ENCODE peak calls at places on chromosomes 5 and 9, in nine cellular contexts. One of them, this sample, is unnamed.

GRCh38 chr9:133003071-133003461 is 24.6 kb downstream of the GFI1B start:
- DNase-seq in prostate gland: no peak
- DNase-seq in brain microvascular endothelial cell: no peak
- DNase-seq in transverse colon: no peak
- DNase-seq in tibial nerve: no peak
- DNase-seq in IMR-90: no peak
- DNase-seq in cardiac muscle cell: no peak
- DNase-seq in epithelial cell of esophagus: no peak
- DNase-seq in HFF-Myc: no peak
- DNase-seq in this sample: no peak

GRCh38 chr9:27125030-27125429 is 16.0 kb downstream of the TEK start:
- DNase-seq in brain microvascular endothelial cell: peak; percentile 89
- DNase-seq in cardiac muscle cell: no peak
- DNase-seq in tibial nerve: no peak
- DNase-seq in transverse colon: peak; percentile 57
- DNase-seq in IMR-90: peak; percentile 99
- DNase-seq in prostate gland: peak; percentile 5
- DNase-seq in epithelial cell of esophagus: peak; percentile 96
- DNase-seq in HFF-Myc: peak; percentile 41
- DNase-seq in this sample: peak; percentile 99

GRCh38 chr5:66554884-66555283 is 41.3 kb upstream of the MAST4 start:
- DNase-seq in prostate gland: no peak
- DNase-seq in HFF-Myc: no peak
- DNase-seq in cardiac muscle cell: no peak
- DNase-seq in brain microvascular endothelial cell: no peak
- DNase-seq in transverse colon: no peak
- DNase-seq in tibial nerve: no peak
- DNase-seq in IMR-90: no peak
- DNase-seq in epithelial cell of esophagus: no peak
- DNase-seq in this sample: no peak

GRCh38 chr5:173200356-173200755 is 34.6 kb downstream of the NKX2-5 start:
- DNase-seq in transverse colon: no peak
- DNase-seq in cardiac muscle cell: no peak
- DNase-seq in IMR-90: no peak
- DNase-seq in brain microvascular endothelial cell: no peak
- DNase-seq in prostate gland: no peak
- DNase-seq in HFF-Myc: no peak
- DNase-seq in epithelial cell of esophagus: no peak
- DNase-seq in tibial nerve: no peak
- DNase-seq in this sample: no peak

GRCh38 chr5:72015103-72015548 is 92.1 kb upstream of the MAP1B start:
- DNase-seq in tibial nerve: no peak
- DNase-seq in transverse colon: no peak
- DNase-seq in brain microvascular endothelial cell: peak; percentile 90
- DNase-seq in IMR-90: peak; percentile 56
- DNase-seq in HFF-Myc: peak; percentile 65
- DNase-seq in cardiac muscle cell: no peak
- DNase-seq in prostate gland: no peak
- DNase-seq in epithelial cell of esophagus: peak; percentile 89
- DNase-seq in this sample: peak; percentile 92

GRCh38 chr5:177552839-177553455 is 1.4 kb downstream of the FAM193B start:
- DNase-seq in cardiac muscle cell: no peak
- DNase-seq in transverse colon: no peak
- DNase-seq in epithelial cell of esophagus: peak; percentile 35
- DNase-seq in HFF-Myc: no peak
- DNase-seq in prostate gland: no peak
- DNase-seq in tibial nerve: no peak
- DNase-seq in IMR-90: no peak
- DNase-seq in brain microvascular endothelial cell: no peak
- DNase-seq in this sample: no peak

GRCh38 chr5:110899566-110900412 is 161.0 kb downstream of the SLC25A46 start:
- DNase-seq in tibial nerve: no peak
- DNase-seq in epithelial cell of esophagus: peak; percentile 65
- DNase-seq in cardiac muscle cell: no peak
- DNase-seq in IMR-90: peak; percentile 72
- DNase-seq in HFF-Myc: no peak
- DNase-seq in transverse colon: no peak
- DNase-seq in brain microvascular endothelial cell: peak; percentile 56
- DNase-seq in prostate gland: no peak
- DNase-seq in this sample: peak; percentile 78

GRCh38 chr5:173581408-173582197 is 34.8 kb downstream of the BOD1 start:
- DNase-seq in IMR-90: peak; percentile 27
- DNase-seq in HFF-Myc: no peak
- DNase-seq in transverse colon: peak; percentile 19
- DNase-seq in tibial nerve: no peak
- DNase-seq in prostate gland: no peak
- DNase-seq in cardiac muscle cell: peak; percentile 69
- DNase-seq in brain microvascular endothelial cell: no peak
- DNase-seq in epithelial cell of esophagus: peak; percentile 34
- DNase-seq in this sample: peak; percentile 33

GRCh38 chr9:133701321-133701980 is 36.7 kb downstream of the SARDH start:
- DNase-seq in HFF-Myc: no peak
- DNase-seq in cardiac muscle cell: no peak
- DNase-seq in brain microvascular endothelial cell: no peak
- DNase-seq in epithelial cell of esophagus: no peak
- DNase-seq in transverse colon: no peak
- DNase-seq in IMR-90: no peak
- DNase-seq in tibial nerve: no peak
- DNase-seq in prostate gland: no peak
- DNase-seq in this sample: no peak

GRCh38 chr5:141003026-141003425 is 36.8 kb downstream of the PCDHAC2 start:
- DNase-seq in cardiac muscle cell: no peak
- DNase-seq in HFF-Myc: no peak
- DNase-seq in epithelial cell of esophagus: no peak
- DNase-seq in IMR-90: no peak
- DNase-seq in transverse colon: no peak
- DNase-seq in tibial nerve: no peak
- DNase-seq in prostate gland: no peak
- DNase-seq in brain microvascular endothelial cell: no peak
- DNase-seq in this sample: no peak

GRCh38 chr5:67400752-67401151 is 204.2 kb upstream of the CD180 start:
- DNase-seq in cardiac muscle cell: no peak
- DNase-seq in HFF-Myc: no peak
- DNase-seq in brain microvascular endothelial cell: no peak
- DNase-seq in prostate gland: no peak
- DNase-seq in transverse colon: no peak
- DNase-seq in IMR-90: no peak
- DNase-seq in epithelial cell of esophagus: no peak
- DNase-seq in tibial nerve: no peak
- DNase-seq in this sample: peak; percentile 9

GRCh38 chr9:93670208-93671029 is 94.0 kb downstream of the PHF2 start:
- DNase-seq in prostate gland: no peak
- DNase-seq in tibial nerve: no peak
- DNase-seq in epithelial cell of esophagus: no peak
- DNase-seq in cardiac muscle cell: peak; percentile 14
- DNase-seq in brain microvascular endothelial cell: peak; percentile 18
- DNase-seq in HFF-Myc: no peak
- DNase-seq in transverse colon: peak; percentile 5
- DNase-seq in IMR-90: peak; percentile 13
- DNase-seq in this sample: peak; percentile 27

GRCh38 chr5:54455413-54456157 is at the start of gene HSPB3:
- DNase-seq in tibial nerve: no peak
- DNase-seq in brain microvascular endothelial cell: no peak
- DNase-seq in transverse colon: peak; percentile 22
- DNase-seq in epithelial cell of esophagus: peak; percentile 59
- DNase-seq in HFF-Myc: peak; percentile 72
- DNase-seq in cardiac muscle cell: peak; percentile 70
- DNase-seq in prostate gland: no peak
- DNase-seq in IMR-90: peak; percentile 45
- DNase-seq in this sample: peak; percentile 58

GRCh38 chr9:93008457-93008856 is 50.0 kb upstream of the SUSD3 start:
- DNase-seq in transverse colon: no peak
- DNase-seq in HFF-Myc: no peak
- DNase-seq in prostate gland: no peak
- DNase-seq in cardiac muscle cell: no peak
- DNase-seq in IMR-90: no peak
- DNase-seq in epithelial cell of esophagus: no peak
- DNase-seq in tibial nerve: no peak
- DNase-seq in brain microvascular endothelial cell: no peak
- DNase-seq in this sample: no peak

GRCh38 chr9:12640021-12640587 is 53.1 kb upstream of the TYRP1 start:
- DNase-seq in HFF-Myc: peak; percentile 17
- DNase-seq in epithelial cell of esophagus: peak; percentile 73
- DNase-seq in prostate gland: no peak
- DNase-seq in cardiac muscle cell: peak; percentile 63
- DNase-seq in brain microvascular endothelial cell: peak; percentile 34
- DNase-seq in IMR-90: peak; percentile 43
- DNase-seq in tibial nerve: no peak
- DNase-seq in transverse colon: no peak
- DNase-seq in this sample: peak; percentile 71

GRCh38 chr9:1073497-1073896 is 23.3 kb downstream of the DMRT2 start:
- DNase-seq in HFF-Myc: no peak
- DNase-seq in IMR-90: no peak
- DNase-seq in tibial nerve: no peak
- DNase-seq in transverse colon: no peak
- DNase-seq in brain microvascular endothelial cell: no peak
- DNase-seq in epithelial cell of esophagus: peak; percentile 67
- DNase-seq in prostate gland: no peak
- DNase-seq in cardiac muscle cell: no peak
- DNase-seq in this sample: no peak

GRCh38 chr5:41413067-41413466 is 97.3 kb downstream of the PLCXD3 start:
- DNase-seq in transverse colon: no peak
- DNase-seq in cardiac muscle cell: no peak
- DNase-seq in epithelial cell of esophagus: no peak
- DNase-seq in tibial nerve: no peak
- DNase-seq in prostate gland: no peak
- DNase-seq in brain microvascular endothelial cell: no peak
- DNase-seq in IMR-90: no peak
- DNase-seq in HFF-Myc: no peak
- DNase-seq in this sample: peak; percentile 38

GRCh38 chr9:123927625-123928308 is 2.2 kb downstream of the DENND1A start:
- DNase-seq in tibial nerve: no peak
- DNase-seq in HFF-Myc: no peak
- DNase-seq in cardiac muscle cell: no peak
- DNase-seq in transverse colon: peak; percentile 33
- DNase-seq in IMR-90: peak; percentile 55
- DNase-seq in prostate gland: no peak
- DNase-seq in epithelial cell of esophagus: peak; percentile 50
- DNase-seq in brain microvascular endothelial cell: no peak
- DNase-seq in this sample: peak; percentile 74

GRCh38 chr5:141338538-141339306 is at the start of gene PCDHGA2:
- DNase-seq in HFF-Myc: no peak
- DNase-seq in cardiac muscle cell: no peak
- DNase-seq in transverse colon: no peak
- DNase-seq in IMR-90: peak; percentile 66
- DNase-seq in epithelial cell of esophagus: peak; percentile 44
- DNase-seq in brain microvascular endothelial cell: peak; percentile 33
- DNase-seq in prostate gland: no peak
- DNase-seq in tibial nerve: peak; percentile 44
- DNase-seq in this sample: peak; percentile 68

DNA sequence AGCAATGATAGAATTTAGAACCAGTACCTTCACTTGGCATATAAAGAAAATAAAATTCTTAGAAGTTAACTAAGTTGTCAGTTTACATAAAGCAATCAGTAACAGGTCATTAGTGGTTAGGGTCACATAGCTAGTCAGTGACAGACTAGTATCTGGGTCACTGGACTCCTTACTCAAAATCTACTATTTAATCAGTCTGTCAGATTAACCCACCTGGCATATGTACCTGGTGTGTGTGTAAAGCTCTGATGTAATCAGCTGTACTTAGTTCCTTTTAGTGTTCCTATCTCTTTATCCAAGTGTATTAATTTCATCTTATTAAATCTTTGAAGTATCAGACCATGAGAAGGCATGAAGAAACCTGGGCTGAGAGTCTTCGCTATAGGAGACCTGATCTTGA is 7.3 kb downstream of the CEP78 start:
- DNase-seq in epithelial cell of esophagus: no peak
- DNase-seq in IMR-90: no peak
- DNase-seq in cardiac muscle cell: no peak
- DNase-seq in brain microvascular endothelial cell: no peak
- DNase-seq in HFF-Myc: no peak
- DNase-seq in tibial nerve: no peak
- DNase-seq in transverse colon: no peak
- DNase-seq in prostate gland: no peak
- DNase-seq in this sample: no peak
- TF ChIP-seq CTCF in epithelial cell of esophagus: no peak
- TF ChIP-seq CTCF in IMR-90: no peak
- TF ChIP-seq CTCF in cardiac muscle cell: no peak
- TF ChIP-seq CTCF in brain microvascular endothelial cell: no peak
- TF ChIP-seq CTCF in HFF-Myc: no peak
- TF ChIP-seq CTCF in tibial nerve: no peak
- TF ChIP-seq CTCF in transverse colon: no peak
- TF ChIP-seq CTCF in prostate gland: no peak
- TF ChIP-seq CTCF in this sample: no peak

GRCh38 chr9:116700882-116701836 is 14.1 kb downstream of the TRIM32 start:
- DNase-seq in transverse colon: no peak
- DNase-seq in prostate gland: no peak
- DNase-seq in epithelial cell of esophagus: peak; percentile 43
- DNase-seq in cardiac muscle cell: no peak
- DNase-seq in HFF-Myc: no peak
- DNase-seq in IMR-90: no peak
- DNase-seq in tibial nerve: no peak
- DNase-seq in brain microvascular endothelial cell: no peak
- DNase-seq in this sample: no peak
- H3K4me3 ChIP-seq in transverse colon: no peak overlapping the region
- H3K4me3 ChIP-seq in prostate gland: no peak overlapping the region
- H3K4me3 ChIP-seq in epithelial cell of esophagus: no peak overlapping the region
- H3K4me3 ChIP-seq in cardiac muscle cell: no peak overlapping the region
- H3K4me3 ChIP-seq in HFF-Myc: no peak overlapping the region
- H3K4me3 ChIP-seq in IMR-90: no peak overlapping the region
- H3K4me3 ChIP-seq in tibial nerve: no peak overlapping the region
- H3K4me3 ChIP-seq in brain microvascular endothelial cell: no peak overlapping the region
- H3K4me3 ChIP-seq in this sample: no peak overlapping the region

GRCh38 chr9:29668732-29669131 is 2095.5 kb upstream of the C9orf72 start:
- DNase-seq in prostate gland: no peak
- DNase-seq in brain microvascular endothelial cell: no peak
- DNase-seq in transverse colon: no peak
- DNase-seq in epithelial cell of esophagus: peak; percentile 84
- DNase-seq in cardiac muscle cell: no peak
- DNase-seq in HFF-Myc: no peak
- DNase-seq in IMR-90: no peak
- DNase-seq in tibial nerve: no peak
- DNase-seq in this sample: no peak

DNA sequence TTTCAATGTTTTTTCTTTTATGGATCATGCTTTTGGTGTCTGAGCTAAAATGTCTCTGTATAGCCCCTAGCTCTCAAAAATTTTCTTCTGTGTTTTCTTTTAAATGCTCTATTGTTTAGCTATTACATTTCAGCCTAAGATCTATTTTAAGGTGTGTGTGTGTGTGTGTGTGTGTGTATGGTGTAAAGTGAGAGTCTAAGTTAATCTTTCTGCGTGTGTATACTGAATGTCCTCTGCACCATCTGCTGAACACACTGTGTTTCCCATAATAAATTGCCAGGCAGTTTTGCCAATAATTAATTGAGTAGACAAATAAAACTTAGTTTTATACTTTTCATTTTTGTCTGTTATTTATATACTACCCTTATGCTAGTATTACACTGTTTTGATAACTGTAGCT is 2096.3 kb upstream of the C9orf72 start:
- DNase-seq in prostate gland: no peak
- DNase-seq in IMR-90: no peak
- DNase-seq in HFF-Myc: no peak
- DNase-seq in epithelial cell of esophagus: no peak
- DNase-seq in brain microvascular endothelial cell: no peak
- DNase-seq in tibial nerve: no peak
- DNase-seq in cardiac muscle cell: no peak
- DNase-seq in transverse colon: no peak
- DNase-seq in this sample: no peak
- TF ChIP-seq CTCF in prostate gland: no peak
- TF ChIP-seq CTCF in IMR-90: no peak
- TF ChIP-seq CTCF in HFF-Myc: no peak
- TF ChIP-seq CTCF in epithelial cell of esophagus: no peak
- TF ChIP-seq CTCF in brain microvascular endothelial cell: no peak
- TF ChIP-seq CTCF in tibial nerve: no peak
- TF ChIP-seq CTCF in cardiac muscle cell: no peak
- TF ChIP-seq CTCF in transverse colon: no peak
- TF ChIP-seq CTCF in this sample: no peak

GRCh38 chr9:38423273-38423938 is 848 bp downstream of the IGFBPL1 start:
- DNase-seq in brain microvascular endothelial cell: no peak
- DNase-seq in tibial nerve: no peak
- DNase-seq in HFF-Myc: no peak
- DNase-seq in cardiac muscle cell: no peak
- DNase-seq in transverse colon: no peak
- DNase-seq in epithelial cell of esophagus: no peak
- DNase-seq in prostate gland: no peak
- DNase-seq in IMR-90: no peak
- DNase-seq in this sample: no peak
- H3K4me3 ChIP-seq in brain microvascular endothelial cell: no peak overlapping the region
- H3K4me3 ChIP-seq in tibial nerve: no peak overlapping the region
- H3K4me3 ChIP-seq in HFF-Myc: no peak overlapping the region
- H3K4me3 ChIP-seq in cardiac muscle cell: peak overlapping the region; percentile 22
- H3K4me3 ChIP-seq in transverse colon: no peak overlapping the region
- H3K4me3 ChIP-seq in epithelial cell of esophagus: no peak overlapping the region
- H3K4me3 ChIP-seq in prostate gland: peak overlapping the region; percentile 21
- H3K4me3 ChIP-seq in IMR-90: peak overlapping the region; percentile 49
- H3K4me3 ChIP-seq in this sample: no peak overlapping the region

This sample was measured in fibroblast of the aortic adventitia.